ENCODE peak calls at places on chromosomes 13 and 19, in nine cellular contexts. C, U, W, O, K, B, A, Y and M are unnamed samples.

GRCh38 chr13:100470841-100471505 is 117.6 kb downstream of the GGACT start:
- DNase-seq in C (no peak), U (no peak), W (no peak), O (no peak), K (no peak), B (no peak), A (peak), Y (no peak), M (no peak)

GRCh38 chr13:53873558-53873957 is 844.9 kb downstream of the OLFM4 start:
- DNase-seq in C (no peak), U (no peak), W (no peak), O (no peak), K (no peak), B (no peak), A (no peak), Y (no peak), M (peak)

GRCh38 chr13:24176351-24177101 is 16.0 kb downstream of the SPATA13 start:
- DNase-seq in C (no peak), U (no peak), W (no peak), O (peak), K (no peak), B (peak), A (no peak), Y (no peak), M (no peak)

GRCh38 chr13:74990992-74991391 is 491.0 kb downstream of the TBC1D4 start:
- DNase-seq in C (no peak), U (no peak), W (no peak), O (no peak), K (no peak), B (no peak), A (no peak), Y (no peak), M (no peak)

GRCh38 chr19:46813570-46814358 is 25.4 kb upstream of the SLC1A5 start:
- DNase-seq in C (no peak), U (peak), W (no peak), O (no peak), K (peak), B (peak), A (no peak), Y (peak), M (no peak)

GRCh38 chr13:113024466-113024865 is 55.5 kb downstream of the MCF2L start:
- DNase-seq in C (no peak), U (no peak), W (no peak), O (no peak), K (no peak), B (no peak), A (no peak), Y (no peak), M (no peak)

GRCh38 chr13:65653548-65654078 is 1576.5 kb downstream of the PCDH9 start:
- DNase-seq in C (no peak), U (no peak), W (no peak), O (peak), K (no peak), B (no peak), A (no peak), Y (no peak), M (no peak)

GRCh38 chr13:113645329-113645728 is 12.7 kb downstream of the ATP4B start:
- DNase-seq in C (no peak), U (no peak), W (no peak), O (no peak), K (no peak), B (no peak), A (no peak), Y (no peak), M (no peak)

GRCh38 chr19:54684537-54684936 is 21.8 kb downstream of the LILRB4 start:
- DNase-seq in C (no peak), U (no peak), W (no peak), O (peak), K (no peak), B (peak), A (no peak), Y (no peak), M (no peak)

GRCh38 chr19:48969276-48970138 is 4.4 kb downstream of the FTL start:
- DNase-seq in C (no peak), U (no peak), W (no peak), O (peak), K (no peak), B (no peak), A (no peak), Y (no peak), M (no peak)

GRCh38 chr13:86298741-86299140 is 499.5 kb upstream of the SLITRK6 start:
- DNase-seq in C (no peak), U (no peak), W (no peak), O (no peak), K (no peak), B (no peak), A (no peak), Y (no peak), M (no peak)

GRCh38 chr13:26949701-26950345 is 189.2 kb upstream of the GPR12 start:
- DNase-seq in C (no peak), U (no peak), W (no peak), O (no peak), K (no peak), B (no peak), A (no peak), Y (no peak), M (no peak)

GRCh38 chr13:26376430-26376829 is 122.5 kb downstream of the CDK8 start:
- DNase-seq in C (no peak), U (no peak), W (no peak), O (no peak), K (no peak), B (no peak), A (no peak), Y (no peak), M (no peak)

GRCh38 chr19:14835011-14835410 is at the start of the genes OR7A5 and OR7C1:
- DNase-seq in C (no peak), U (peak), W (no peak), O (no peak), K (no peak), B (no peak), A (no peak), Y (no peak), M (peak)
- H3K4me3 ChIP-seq in C (no peak), U (no peak), W (no peak), O (no peak), K (no peak), B (no peak), A (no peak), Y (no peak), M (no peak)

GRCh38 chr19:2624537-2625091 is 77.9 kb downstream of the GNG7 start:
- DNase-seq in C (no peak), U (no peak), W (peak), O (no peak), K (no peak), B (no peak), A (no peak), Y (no peak), M (no peak)
- H3K4me3 ChIP-seq in C (no peak), U (no peak), W (no peak), O (no peak), K (no peak), B (no peak), A (no peak), Y (no peak), M (no peak)

DNA sequence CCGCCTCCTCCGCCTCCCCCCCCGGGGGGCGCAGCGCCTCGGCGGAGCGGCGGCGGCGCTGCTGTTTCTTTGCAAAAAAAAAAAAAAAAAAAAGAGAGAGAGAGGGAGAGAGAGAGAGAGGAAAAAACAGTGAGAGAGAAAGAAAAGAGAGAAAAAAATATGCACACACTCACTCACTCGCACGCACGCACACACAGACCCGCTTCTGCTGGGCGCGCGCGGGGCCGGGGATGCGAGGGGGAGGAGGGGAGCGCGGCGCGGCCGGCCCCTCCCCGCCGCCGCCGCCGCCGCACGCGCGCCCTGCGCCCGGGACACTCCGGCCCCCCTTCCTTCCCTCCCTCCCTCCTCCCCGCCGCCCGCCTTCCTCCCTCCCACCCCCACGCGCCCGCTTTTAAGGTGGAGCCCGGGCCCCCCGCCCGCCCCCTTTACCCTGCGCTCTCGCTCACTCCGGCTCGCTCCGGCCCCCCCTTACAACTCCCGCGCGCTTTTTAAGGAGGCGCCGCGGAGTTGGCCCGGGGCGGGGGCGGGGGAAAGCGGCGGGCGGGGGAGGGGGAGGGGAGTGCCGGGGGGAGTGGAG is at the start of gene SAMD1:
- DNase-seq in C (no peak), U (peak), W (peak), O (peak), K (peak), B (peak), A (peak), Y (peak), M (no peak)
- H3K4me3 ChIP-seq in C (peak), U (peak), W (peak), O (peak), K (peak), B (peak), A (peak), Y (peak), M (peak)

GRCh38 chr13:109999659-110000533 is 213.5 kb upstream of the IRS2 start:
- DNase-seq in C (no peak), U (no peak), W (no peak), O (no peak), K (no peak), B (no peak), A (no peak), Y (no peak), M (no peak)

GRCh38 chr13:109998808-109999528 is 212.6 kb upstream of the IRS2 start:
- DNase-seq in C (peak), U (peak), W (no peak), O (no peak), K (peak), B (peak), A (no peak), Y (no peak), M (no peak)

GRCh38 chr13:109998030-109998429 is 211.6 kb upstream of the IRS2 start:
- DNase-seq in C (no peak), U (no peak), W (no peak), O (no peak), K (no peak), B (no peak), A (no peak), Y (no peak), M (no peak)

GRCh38 chr13:110001622-110002275 is 215.4 kb upstream of the IRS2 start:
- DNase-seq in C (no peak), U (peak), W (no peak), O (no peak), K (peak), B (peak), A (no peak), Y (no peak), M (no peak)

GRCh38 chr13:110000534-110001345 is 214.4 kb upstream of the IRS2 start:
- DNase-seq in C (no peak), U (no peak), W (no peak), O (no peak), K (no peak), B (no peak), A (no peak), Y (no peak), M (no peak)
- H3K4me3 ChIP-seq in C (no peak), U (no peak), W (no peak), O (no peak), K (no peak), B (no peak), A (no peak), Y (no peak), M (no peak)